ENCODE peak calls at places on chromosomes 7 and 10, in six cellular contexts. One of them, this sample, is unnamed.
A peak's percentile ranks its signal among the peaks of the same experiment; 100 is the strongest.

GRCh38 chr10:75400163-75400768 is 1.3 kb downstream of the ZNF503 start:
- DNase-seq in effector CD4-positive, alpha-beta T cell: no peak
- DNase-seq in stomach: no peak
- DNase-seq in keratinocyte: no peak
- DNase-seq in EL: peak; percentile 50
- DNase-seq in GM04503: no peak
- DNase-seq in this sample: peak; percentile 38

GRCh38 chr7:28347462-28347861 is 64.9 kb upstream of the CREB5 start:
- DNase-seq in effector CD4-positive, alpha-beta T cell: no peak
- DNase-seq in stomach: no peak
- DNase-seq in keratinocyte: no peak
- DNase-seq in EL: peak; percentile 68
- DNase-seq in GM04503: no peak
- DNase-seq in this sample: peak; percentile 50

GRCh38 chr7:98802781-98803110 is 67.1 kb downstream of the TMEM130 start:
- DNase-seq in effector CD4-positive, alpha-beta T cell: no peak
- DNase-seq in stomach: no peak
- DNase-seq in keratinocyte: no peak
- DNase-seq in EL: no peak
- DNase-seq in GM04503: no peak
- DNase-seq in this sample: no peak

GRCh38 chr7:121153995-121154394 is 165.5 kb downstream of the CPED1 start:
- DNase-seq in effector CD4-positive, alpha-beta T cell: no peak
- DNase-seq in stomach: no peak
- DNase-seq in keratinocyte: no peak
- DNase-seq in EL: no peak
- DNase-seq in GM04503: peak; percentile 9
- DNase-seq in this sample: no peak

GRCh38 chr7:46383605-46384004 is 462.5 kb upstream of the IGFBP3 start:
- DNase-seq in effector CD4-positive, alpha-beta T cell: no peak
- DNase-seq in stomach: no peak
- DNase-seq in keratinocyte: peak; percentile 41
- DNase-seq in EL: peak; percentile 82
- DNase-seq in GM04503: no peak
- DNase-seq in this sample: peak; percentile 61

GRCh38 chr7:33459340-33459751 is 330.0 kb downstream of the BBS9 start:
- DNase-seq in effector CD4-positive, alpha-beta T cell: no peak
- DNase-seq in stomach: no peak
- DNase-seq in keratinocyte: no peak
- DNase-seq in EL: peak; percentile 46
- DNase-seq in GM04503: no peak
- DNase-seq in this sample: peak; percentile 82

GRCh38 chr7:92158660-92159575 is 20.0 kb downstream of the LRRD1 start:
- DNase-seq in effector CD4-positive, alpha-beta T cell: no peak
- DNase-seq in stomach: no peak
- DNase-seq in keratinocyte: no peak
- DNase-seq in EL: peak; percentile 88
- DNase-seq in GM04503: peak; percentile 87
- DNase-seq in this sample: peak; percentile 93

GRCh38 chr10:128723631-128724205 is 597.5 kb upstream of the MKI67 start:
- DNase-seq in effector CD4-positive, alpha-beta T cell: no peak
- DNase-seq in stomach: no peak
- DNase-seq in keratinocyte: no peak
- DNase-seq in EL: no peak
- DNase-seq in GM04503: no peak
- DNase-seq in this sample: no peak

GRCh38 chr7:142862401-142863400 is 7.8 kb downstream of the EPHB6 start:
- DNase-seq in effector CD4-positive, alpha-beta T cell: no peak
- DNase-seq in stomach: no peak
- DNase-seq in keratinocyte: no peak
- DNase-seq in EL: no peak
- DNase-seq in GM04503: no peak
- DNase-seq in this sample: no peak

GRCh38 chr10:3836222-3836820 is 51.3 kb upstream of the KLF6 start:
- DNase-seq in effector CD4-positive, alpha-beta T cell: no peak
- DNase-seq in stomach: no peak
- DNase-seq in keratinocyte: no peak
- DNase-seq in EL: no peak
- DNase-seq in GM04503: no peak
- DNase-seq in this sample: no peak

GRCh38 chr7:73706122-73707044 is 13.1 kb downstream of the STX1A start:
- DNase-seq in effector CD4-positive, alpha-beta T cell: no peak
- DNase-seq in stomach: no peak
- DNase-seq in keratinocyte: no peak
- DNase-seq in EL: no peak
- DNase-seq in GM04503: no peak
- DNase-seq in this sample: peak; percentile 74

GRCh38 chr10:22183771-22184466 is 33.9 kb downstream of the EBLN1 start:
- DNase-seq in effector CD4-positive, alpha-beta T cell: no peak
- DNase-seq in stomach: no peak
- DNase-seq in keratinocyte: no peak
- DNase-seq in EL: no peak
- DNase-seq in GM04503: no peak
- DNase-seq in this sample: peak; percentile 49

GRCh38 chr7:15709978-15710377 is 23.5 kb upstream of the MEOX2 start:
- DNase-seq in effector CD4-positive, alpha-beta T cell: no peak
- DNase-seq in stomach: no peak
- DNase-seq in keratinocyte: no peak
- DNase-seq in EL: peak; percentile 35
- DNase-seq in GM04503: no peak
- DNase-seq in this sample: no peak

GRCh38 chr10:118871244-118871865 is 116.6 kb upstream of the CACUL1 start:
- DNase-seq in effector CD4-positive, alpha-beta T cell: no peak
- DNase-seq in stomach: no peak
- DNase-seq in keratinocyte: no peak
- DNase-seq in EL: peak; percentile 19
- DNase-seq in GM04503: no peak
- DNase-seq in this sample: no peak

GRCh38 chr10:7561216-7561893 is 105.4 kb downstream of the ITIH5 start:
- DNase-seq in effector CD4-positive, alpha-beta T cell: no peak
- DNase-seq in stomach: peak; percentile 50
- DNase-seq in keratinocyte: no peak
- DNase-seq in EL: no peak
- DNase-seq in GM04503: no peak
- DNase-seq in this sample: no peak

GRCh38 chr10:50578949-50579348 is 44.8 kb downstream of the SGMS1 start:
- DNase-seq in effector CD4-positive, alpha-beta T cell: no peak
- DNase-seq in stomach: no peak
- DNase-seq in keratinocyte: no peak
- DNase-seq in EL: no peak
- DNase-seq in GM04503: no peak
- DNase-seq in this sample: no peak

GRCh38 chr7:158383665-158384064 is 204.0 kb downstream of the PTPRN2 start:
- DNase-seq in effector CD4-positive, alpha-beta T cell: no peak
- DNase-seq in stomach: no peak
- DNase-seq in keratinocyte: no peak
- DNase-seq in EL: no peak
- DNase-seq in GM04503: no peak
- DNase-seq in this sample: no peak

GRCh38 chr7:93890041-93890463 is 501 bp downstream of the TFPI2 start:
- DNase-seq in effector CD4-positive, alpha-beta T cell: no peak
- DNase-seq in stomach: no peak
- DNase-seq in keratinocyte: no peak
- DNase-seq in EL: peak; percentile 54
- DNase-seq in GM04503: no peak
- DNase-seq in this sample: peak; percentile 78

GRCh38 chr10:86918022-86918471 is 39.4 kb downstream of the MMRN2 start:
- DNase-seq in effector CD4-positive, alpha-beta T cell: no peak
- DNase-seq in stomach: no peak
- DNase-seq in keratinocyte: no peak
- DNase-seq in EL: peak; percentile 34
- DNase-seq in GM04503: no peak
- DNase-seq in this sample: peak; percentile 25

GRCh38 chr7:135678612-135679575 is 16.6 kb downstream of the STMP1 start:
- DNase-seq in effector CD4-positive, alpha-beta T cell: no peak
- DNase-seq in stomach: peak; percentile 76
- DNase-seq in keratinocyte: peak; percentile 62
- DNase-seq in EL: peak; percentile 30
- DNase-seq in GM04503: no peak
- DNase-seq in this sample: peak; percentile 65

GRCh38 chr10:13837966-13838365 is 251.2 kb downstream of the PRPF18 start:
- DNase-seq in effector CD4-positive, alpha-beta T cell: no peak
- DNase-seq in stomach: no peak
- DNase-seq in keratinocyte: no peak
- DNase-seq in EL: no peak
- DNase-seq in GM04503: no peak
- DNase-seq in this sample: no peak

GRCh38 chr10:86693721-86694369 is 25.5 kb downstream of the LDB3 start:
- DNase-seq in effector CD4-positive, alpha-beta T cell: no peak
- DNase-seq in stomach: peak; percentile 63
- DNase-seq in keratinocyte: no peak
- DNase-seq in EL: peak; percentile 57
- DNase-seq in GM04503: peak; percentile 27
- DNase-seq in this sample: peak; percentile 57

GRCh38 chr10:28256776-28257175 is 46.1 kb downstream of the MPP7 start:
- DNase-seq in effector CD4-positive, alpha-beta T cell: no peak
- DNase-seq in stomach: no peak
- DNase-seq in keratinocyte: no peak
- DNase-seq in EL: peak; percentile 7
- DNase-seq in GM04503: no peak
- DNase-seq in this sample: no peak

GRCh38 chr7:117946201-117946633 is 73.0 kb upstream of the CTTNBP2 start:
- DNase-seq in effector CD4-positive, alpha-beta T cell: no peak
- DNase-seq in stomach: no peak
- DNase-seq in keratinocyte: no peak
- DNase-seq in EL: no peak
- DNase-seq in GM04503: no peak
- DNase-seq in this sample: no peak

GRCh38 chr10:127402596-127403409 is 146.3 kb upstream of the NPS start:
- DNase-seq in effector CD4-positive, alpha-beta T cell: no peak
- DNase-seq in stomach: no peak
- DNase-seq in keratinocyte: no peak
- DNase-seq in EL: no peak
- DNase-seq in GM04503: no peak
- DNase-seq in this sample: no peak

GRCh38 chr10:22251751-22252285 is 34.0 kb upstream of the EBLN1 start:
- DNase-seq in effector CD4-positive, alpha-beta T cell: peak; percentile 54
- DNase-seq in stomach: peak; percentile 49
- DNase-seq in keratinocyte: no peak
- DNase-seq in EL: peak; percentile 45
- DNase-seq in GM04503: no peak
- DNase-seq in this sample: peak; percentile 73

GRCh38 chr7:132969520-132969919 is 112.4 kb downstream of the CHCHD3 start:
- DNase-seq in effector CD4-positive, alpha-beta T cell: no peak
- DNase-seq in stomach: no peak
- DNase-seq in keratinocyte: no peak
- DNase-seq in EL: no peak
- DNase-seq in GM04503: no peak
- DNase-seq in this sample: no peak

GRCh38 chr10:69818676-69819239 is 17.1 kb downstream of the COL13A1 start:
- DNase-seq in effector CD4-positive, alpha-beta T cell: no peak
- DNase-seq in stomach: no peak
- DNase-seq in keratinocyte: no peak
- DNase-seq in EL: peak; percentile 29
- DNase-seq in GM04503: no peak
- DNase-seq in this sample: no peak

GRCh38 chr7:12731214-12731656 is 43.8 kb downstream of the ARL4A start:
- DNase-seq in effector CD4-positive, alpha-beta T cell: no peak
- DNase-seq in stomach: no peak
- DNase-seq in keratinocyte: no peak
- DNase-seq in EL: peak; percentile 10
- DNase-seq in GM04503: no peak
- DNase-seq in this sample: peak; percentile 67

GRCh38 chr7:112996472-112996871 is 90.2 kb downstream of the GPR85 start:
- DNase-seq in effector CD4-positive, alpha-beta T cell: no peak
- DNase-seq in stomach: no peak
- DNase-seq in keratinocyte: no peak
- DNase-seq in EL: no peak
- DNase-seq in GM04503: no peak
- DNase-seq in this sample: no peak

GRCh38 chr7:142883145-142883544 is 2.4 kb downstream of the TRPV6 start:
- DNase-seq in effector CD4-positive, alpha-beta T cell: no peak
- DNase-seq in stomach: no peak
- DNase-seq in keratinocyte: no peak
- DNase-seq in EL: no peak
- DNase-seq in GM04503: no peak
- DNase-seq in this sample: no peak

GRCh38 chr7:136405931-136406777 is 429.0 kb upstream of the MTPN start:
- DNase-seq in effector CD4-positive, alpha-beta T cell: no peak
- DNase-seq in stomach: peak; percentile 29
- DNase-seq in keratinocyte: no peak
- DNase-seq in EL: peak; percentile 67
- DNase-seq in GM04503: peak; percentile 13
- DNase-seq in this sample: peak; percentile 71